ENCODE peak calls at places on chromosomes 11 and 22, in nine cellular contexts. L, Q, Z, E, V, D, R, C and B are unnamed samples.

GRCh38 chr11:18223937-18224387 is 12.6 kb downstream of the SAA4 start:
- DNase-seq in D (no peak), C (no peak), E (no peak), Z (no peak), Q (no peak), R (no peak), L (no peak), V (no peak), B (no peak)

GRCh38 chr11:95360382-95360781 is 129.4 kb upstream of the SESN3 start:
- DNase-seq in D (no peak), R (no peak), Q (peak; percentile 15), L (no peak), V (no peak), C (no peak), Z (no peak), E (no peak), B (no peak)

GRCh38 chr22:19109198-19110063 is 12.8 kb downstream of the DGCR2 start:
- DNase-seq in Z (peak; percentile 69), E (no peak), D (peak; percentile 64), Q (peak; percentile 82), V (peak; percentile 83), R (no peak), L (no peak), C (no peak), B (peak; percentile 90)

GRCh38 chr11:69984457-69985261 is 93.5 kb upstream of the ANO1 start:
- DNase-seq in L (no peak), R (peak; percentile 68), Z (no peak), Q (no peak), V (no peak), C (no peak), D (no peak), E (no peak), B (peak; percentile 65)

GRCh38 chr11:116300252-116300651 is 472.5 kb downstream of the BUD13 start:
- DNase-seq in E (no peak), Z (no peak), C (no peak), Q (no peak), R (no peak), L (no peak), V (no peak), D (no peak), B (no peak)

GRCh38 chr11:128481135-128481534 is 106.2 kb downstream of the ETS1 start:
- DNase-seq in Q (peak; percentile 94), D (peak; percentile 93), Z (no peak), V (no peak), C (no peak), E (no peak), R (no peak), L (no peak), B (no peak)

GRCh38 chr11:76233936-76234703 is 27.8 kb upstream of the WNT11 start:
- DNase-seq in D (no peak), C (peak; percentile 74), V (peak; percentile 78), Q (peak; percentile 15), Z (peak; percentile 53), E (peak; percentile 88), R (no peak), L (peak; percentile 72), B (no peak)

GRCh38 chr11:3904228-3904627 is 48.8 kb downstream of the STIM1 start:
- DNase-seq in E (no peak), Z (no peak), L (no peak), V (no peak), C (no peak), D (no peak), Q (no peak), R (no peak), B (no peak)

GRCh38 chr11:126969865-126970479 is 30.6 kb downstream of the KIRREL3 start:
- DNase-seq in L (no peak), E (no peak), Z (no peak), R (no peak), D (peak; percentile 83), V (no peak), Q (peak; percentile 83), C (peak; percentile 40), B (no peak)

GRCh38 chr22:37983860-37984791 is at the start of gene SOX10:
- DNase-seq in R (no peak), L (no peak), D (no peak), E (no peak), C (no peak), Z (no peak), Q (no peak), V (no peak), B (no peak)

GRCh38 chr22:20427104-20427944 is 10.3 kb downstream of the SCARF2 start:
- DNase-seq in Q (no peak), E (no peak), D (no peak), C (no peak), V (no peak), L (no peak), Z (no peak), R (no peak), B (no peak)

GRCh38 chr11:124889692-124890091 is 8.0 kb downstream of the ROBO4 start:
- DNase-seq in V (no peak), C (peak; percentile 3), D (no peak), Z (no peak), E (no peak), L (no peak), R (no peak), Q (no peak), B (no peak)

GRCh38 chr11:130670200-130670599 is 221.8 kb downstream of the ADAMTS15 start:
- DNase-seq in E (no peak), C (no peak), R (no peak), Z (no peak), Q (no peak), L (no peak), V (no peak), D (no peak), B (no peak)

DNA sequence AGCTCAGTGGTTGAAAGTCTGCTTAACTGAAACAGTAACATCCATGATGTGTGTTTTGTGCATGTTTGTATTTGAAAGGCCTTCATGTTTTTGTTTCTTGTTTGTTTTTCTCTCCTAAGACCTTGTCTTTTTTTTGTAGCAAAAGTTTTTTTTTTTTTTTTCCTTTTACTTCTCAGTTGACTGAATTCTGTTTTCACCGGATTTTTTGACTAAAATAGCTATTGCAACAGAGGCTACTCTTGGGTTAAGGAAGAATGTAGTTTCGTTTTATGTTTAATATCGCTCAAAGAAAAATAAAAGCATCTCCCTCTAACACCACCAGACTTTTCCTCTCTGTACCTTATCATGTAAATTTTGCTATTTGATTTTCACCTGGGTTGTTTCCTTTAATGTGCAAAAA is 15.1 kb downstream of the APOL6 start:
- DNase-seq in Q (peak; percentile 43), R (no peak), Z (no peak), E (no peak), V (no peak), D (no peak), C (no peak), L (no peak), B (no peak)
- H3K4me3 ChIP-seq in Q (peak overlapping the region; percentile 74), R (no peak overlapping the region), Z (no peak overlapping the region), E (peak overlapping the region; percentile 40), V (no peak overlapping the region), D (no peak overlapping the region), C (no peak overlapping the region), L (peak overlapping the region; percentile 21), B (no peak overlapping the region)

GRCh38 chr11:64208796-64209562 is 2.5 kb downstream of the FERMT3 start:
- DNase-seq in C (peak; percentile 39), Z (no peak), D (no peak), E (no peak), Q (no peak), L (no peak), V (no peak), R (no peak), B (no peak)
- H3K4me3 ChIP-seq in C (no peak overlapping the region), Z (no peak overlapping the region), D (no peak overlapping the region), E (peak overlapping the region; percentile 66), Q (no peak overlapping the region), L (no peak overlapping the region), V (no peak overlapping the region), R (no peak overlapping the region), B (no peak overlapping the region)

DNA sequence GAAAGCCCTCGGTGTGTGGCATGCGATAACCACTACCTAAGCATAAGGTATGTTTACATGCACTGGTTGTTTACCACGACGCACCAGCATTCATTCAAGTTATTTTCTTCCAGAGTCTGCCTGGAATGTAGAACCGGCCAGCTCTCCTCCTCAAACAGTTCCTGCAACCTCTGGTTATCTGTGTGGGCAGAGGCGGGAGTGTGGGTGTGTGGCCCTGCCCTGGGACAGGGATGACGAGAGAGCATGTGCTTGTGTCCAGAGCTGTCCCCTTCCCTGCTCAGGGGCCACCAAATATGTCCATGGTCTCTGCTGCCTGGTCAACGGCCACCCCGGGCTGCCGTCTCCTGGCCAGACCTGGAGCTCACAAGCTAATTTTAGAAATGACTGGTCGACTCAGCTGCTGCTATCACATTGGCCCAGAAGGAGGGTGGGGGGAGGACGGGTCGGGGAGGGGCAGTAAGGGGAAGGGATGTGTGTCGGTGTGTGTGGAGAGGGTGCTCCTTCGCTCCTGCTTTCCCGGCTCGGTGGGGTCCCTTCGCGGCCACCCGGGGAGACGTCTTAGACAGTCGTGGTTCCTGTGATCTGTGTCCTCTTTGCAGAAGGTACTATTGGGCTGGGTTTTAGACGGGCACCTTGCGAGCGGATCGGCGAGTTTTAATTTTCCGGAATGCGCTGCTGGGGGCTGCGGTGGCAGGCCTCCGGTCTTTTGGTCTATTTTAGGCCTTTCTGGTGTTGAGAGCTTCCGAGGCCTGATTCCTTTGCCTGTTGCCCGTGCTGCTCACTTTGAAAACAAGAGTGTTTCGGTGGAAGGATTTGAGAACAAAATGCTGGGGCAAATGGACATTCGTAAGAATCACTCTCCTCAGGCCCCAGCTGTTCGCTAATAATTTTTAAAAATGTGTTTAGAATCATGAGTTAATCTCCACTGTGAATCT is at the start of gene MYO18B:
- DNase-seq in E (peak; percentile 88), D (no peak), R (no peak), Q (no peak), L (no peak), V (peak; percentile 27), Z (no peak), C (no peak), B (no peak)
- H3K4me3 ChIP-seq in E (peak within 1 kb of the TSS; percentile 68), D (no peak within 1 kb of the TSS), R (no peak within 1 kb of the TSS), Q (no peak within 1 kb of the TSS), L (no peak within 1 kb of the TSS), V (no peak within 1 kb of the TSS), Z (no peak within 1 kb of the TSS), C (no peak within 1 kb of the TSS), B (no peak within 1 kb of the TSS)

DNA sequence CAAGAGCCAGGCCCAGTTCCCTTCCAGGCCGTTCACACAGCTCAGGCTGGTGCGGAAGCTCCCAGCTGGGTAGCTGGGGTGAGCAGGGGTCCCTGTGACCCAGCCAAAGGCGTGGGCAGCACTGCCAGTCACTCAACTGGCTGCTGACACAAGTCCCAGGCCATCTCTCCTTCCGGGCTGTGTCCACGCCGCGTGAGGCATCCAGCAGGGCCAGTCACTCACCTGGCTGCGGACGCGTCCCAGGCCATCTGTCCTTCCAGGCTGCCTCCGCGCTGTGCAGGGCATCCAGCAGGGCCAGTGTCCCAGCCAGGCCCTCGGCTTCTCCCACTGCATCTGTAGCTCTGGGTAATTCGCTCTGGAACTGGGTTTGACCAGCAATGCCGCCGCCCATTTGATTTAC is 184.2 kb downstream of the BRD1 start:
- DNase-seq in Q (no peak), Z (no peak), C (no peak), V (no peak), R (no peak), E (no peak), D (no peak), L (no peak), B (no peak)
- H3K4me3 ChIP-seq in Q (no peak overlapping the region), Z (no peak overlapping the region), C (no peak overlapping the region), V (no peak overlapping the region), R (no peak overlapping the region), E (no peak overlapping the region), D (no peak overlapping the region), L (no peak overlapping the region), B (no peak overlapping the region)

GRCh38 chr22:46087336-46087690 is 63.0 kb upstream of the PPARA start:
- DNase-seq in Z (no peak), R (no peak), Q (no peak), D (no peak), E (no peak), C (no peak), V (no peak), L (no peak), B (no peak)
- H3K4me3 ChIP-seq in Z (no peak overlapping the region), R (no peak overlapping the region), Q (peak overlapping the region; percentile 100), D (no peak overlapping the region), E (peak overlapping the region; percentile 96), C (peak overlapping the region; percentile 90), V (no peak overlapping the region), L (peak overlapping the region; percentile 88), B (no peak overlapping the region)